ENCODE peak calls at places on chromosomes 7 and 10, in nine cellular contexts. N is pancreas, P is NB4, M is neural progenitor cell, B is choroid plexus epithelial cell, C is spleen, W is nephron progenitor cell, I is endodermal cell, E is cardiac fibroblast. J is an unnamed sample.

GRCh38 chr7:53252539-53252938 is 217.1 kb downstream of the POM121L12 start:
- DNase-seq in C (no peak), B (no peak), W (no peak), M (no peak), I (no peak), E (no peak), P (no peak), N (no peak), J (no peak)

GRCh38 chr7:50682573-50682972 is 100.1 kb downstream of the GRB10 start:
- DNase-seq in M (no peak), W (no peak), I (no peak), C (no peak), P (no peak), B (no peak), N (no peak), E (no peak), J (no peak)

GRCh38 chr7:137096607-137097006 is 228.2 kb downstream of the CHRM2 start:
- DNase-seq in M (no peak), N (no peak), E (no peak), C (no peak), B (no peak), P (no peak), I (no peak), W (no peak), J (no peak)

GRCh38 chr7:139811106-139811505 is 18.0 kb upstream of the TBXAS1 start:
- DNase-seq in M (no peak), P (peak), E (peak), N (no peak), C (no peak), W (no peak), B (no peak), I (no peak), J (no peak)

GRCh38 chr7:79880312-79880711 is 254.3 kb upstream of the GNAI1 start:
- DNase-seq in W (no peak), B (no peak), M (peak), C (no peak), E (no peak), I (no peak), P (no peak), N (no peak), J (no peak)

GRCh38 chr7:26696978-26697377 is 167.4 kb downstream of the SKAP2 start:
- DNase-seq in I (no peak), E (no peak), B (no peak), P (no peak), M (no peak), C (no peak), W (no peak), N (no peak), J (no peak)

GRCh38 chr7:94348142-94348541 is 46.6 kb upstream of the COL1A2 start:
- DNase-seq in C (no peak), E (peak), B (peak), N (no peak), P (no peak), I (no peak), W (no peak), M (no peak), J (no peak)

GRCh38 chr7:55573526-55573925 is 1.2 kb upstream of the VOPP1 start:
- DNase-seq in N (no peak), W (no peak), E (peak), I (no peak), C (no peak), M (no peak), B (peak), P (no peak), J (no peak)

GRCh38 chr7:108503112-108504026 is 22.6 kb downstream of the PNPLA8 start:
- DNase-seq in P (no peak), M (no peak), N (no peak), I (no peak), B (peak), C (no peak), E (peak), W (no peak), J (no peak)

GRCh38 chr7:132514430-132514829 is 61.8 kb downstream of the PLXNA4 start:
- DNase-seq in W (no peak), P (no peak), C (no peak), M (no peak), B (no peak), E (no peak), I (no peak), N (no peak), J (no peak)

GRCh38 chr10:18606051-18606730 is 45.2 kb downstream of the NSUN6 start:
- DNase-seq in P (no peak), B (peak), W (no peak), N (no peak), M (no peak), C (no peak), I (no peak), E (no peak), J (no peak)

GRCh38 chr7:38283107-38283506 is 9.7 kb upstream of the TARP start:
- DNase-seq in N (no peak), P (peak), C (no peak), W (no peak), M (no peak), B (no peak), I (no peak), E (no peak), J (no peak)
- TF ChIP-seq CTCF in N (no peak), P (no peak), C (no peak), W (no peak), M (no peak), B (no peak), I (no peak), E (no peak), J (no peak)

DNA sequence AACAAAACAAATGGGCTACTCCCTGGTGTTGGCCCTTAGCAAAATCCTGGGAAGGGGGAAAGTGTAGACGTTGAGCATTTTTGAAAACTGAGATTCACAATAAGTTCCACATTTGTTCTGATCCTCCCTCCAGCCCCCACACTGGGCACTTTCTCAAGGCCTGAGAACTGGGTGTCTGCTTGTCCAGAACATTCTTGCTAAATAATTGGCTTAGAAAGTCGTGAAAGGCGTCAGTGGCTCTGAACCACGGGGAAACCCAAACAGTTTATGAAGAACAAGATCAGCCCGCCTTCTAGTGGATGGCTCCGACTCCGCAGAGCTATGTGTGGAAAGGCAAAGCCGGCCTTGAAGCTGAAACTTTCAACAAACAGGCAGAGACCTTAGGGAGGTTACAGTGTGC is 370.1 kb downstream of the PRPF18 start:
- DNase-seq in P (no peak), W (no peak), I (peak), C (no peak), E (peak), B (peak), N (no peak), M (no peak), J (no peak)
- TF ChIP-seq CTCF in P (no peak), W (no peak), I (peak), C (no peak), E (peak), B (peak), N (no peak), M (no peak), J (no peak)

DNA sequence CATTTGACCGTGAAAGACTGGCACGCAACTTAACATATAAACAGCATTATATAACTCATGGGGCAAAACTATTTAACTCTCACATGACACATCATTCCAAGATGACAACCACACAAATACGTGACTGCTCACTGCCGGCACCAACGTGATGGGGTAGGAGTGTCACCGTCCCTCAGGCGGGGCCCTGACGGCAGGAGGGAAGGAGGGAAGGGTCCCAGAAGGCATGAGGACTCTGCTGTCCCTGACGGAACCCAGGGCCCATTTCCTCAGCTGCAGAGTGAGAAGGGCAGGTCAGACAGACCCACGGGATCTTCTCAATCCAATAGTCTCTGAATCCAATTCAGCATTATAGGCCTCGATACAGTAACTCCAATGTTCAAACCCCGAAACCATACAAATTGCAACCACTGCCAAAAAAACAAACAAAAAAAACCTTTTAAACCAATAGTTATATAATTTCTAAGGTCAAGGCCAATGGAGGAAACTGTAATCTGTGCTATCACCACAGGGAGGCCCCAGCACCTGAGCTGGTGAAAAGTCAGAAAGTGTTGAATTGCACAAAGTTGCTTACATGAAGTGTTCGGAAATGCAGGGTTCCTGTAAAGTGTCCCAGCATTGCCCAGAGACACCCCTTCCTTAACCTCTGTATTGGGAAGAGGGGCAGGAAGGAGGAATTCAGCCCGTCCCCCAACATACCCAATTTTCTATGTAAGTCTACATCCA is 137.4 kb downstream of the TNS3 start:
- DNase-seq in B (peak), P (peak), I (no peak), W (no peak), E (peak), C (no peak), N (no peak), M (no peak), J (no peak)
- TF ChIP-seq CTCF in B (peak), P (peak), I (peak), W (peak), E (peak), C (peak), N (peak), M (no peak), J (peak)

GRCh38 chr7:148676291-148676690 is 22.4 kb upstream of the CUL1 start:
- DNase-seq in I (no peak), M (no peak), E (no peak), W (no peak), C (no peak), N (no peak), P (no peak), B (no peak), J (no peak)
- TF ChIP-seq CTCF in I (no peak), M (no peak), E (no peak), W (no peak), C (no peak), N (no peak), P (no peak), B (no peak), J (no peak)

GRCh38 chr10:35237766-35238512 is 98.4 kb upstream of the CCNY start:
- DNase-seq in E (no peak), P (no peak), W (no peak), C (no peak), B (no peak), I (no peak), N (no peak), M (no peak), J (no peak)

GRCh38 chr10:35234073-35234472 is 102.2 kb upstream of the CCNY start:
- DNase-seq in M (no peak), E (no peak), N (no peak), B (no peak), W (no peak), I (no peak), C (no peak), P (no peak), J (no peak)

GRCh38 chr10:35231646-35232045 is 104.7 kb upstream of the CCNY start:
- DNase-seq in C (no peak), P (no peak), B (no peak), N (no peak), M (no peak), W (no peak), E (no peak), I (no peak), J (no peak)

GRCh38 chr10:35232509-35232908 is 103.8 kb upstream of the CCNY start:
- DNase-seq in W (no peak), N (no peak), E (no peak), C (no peak), P (no peak), M (no peak), I (no peak), B (no peak), J (no peak)

DNA sequence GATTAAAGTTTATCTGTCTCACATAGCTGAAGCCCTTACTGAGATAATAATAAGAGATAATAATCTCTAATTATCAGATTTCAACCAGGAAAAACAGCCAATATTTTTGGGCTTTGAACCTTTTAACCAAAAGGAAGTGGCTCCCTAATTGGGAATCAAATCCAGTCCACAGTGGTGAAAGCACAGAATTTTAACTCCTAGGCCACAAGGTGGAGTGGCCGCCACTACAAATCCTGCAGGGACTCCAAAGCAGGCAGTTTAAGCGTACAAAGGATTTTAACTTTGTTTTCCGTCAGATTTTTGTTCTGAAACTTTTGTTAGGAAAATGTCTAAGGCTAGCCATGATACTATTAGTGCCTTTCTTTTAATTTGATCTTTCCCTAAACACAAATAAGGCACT is 99.6 kb upstream of the CCNY start:
- DNase-seq in W (no peak), P (no peak), B (peak), E (peak), N (no peak), M (peak), I (no peak), C (no peak), J (no peak)
- TF ChIP-seq CTCF in W (peak), P (no peak), B (peak), E (peak), N (no peak), M (peak), I (peak), C (no peak), J (peak)

DNA sequence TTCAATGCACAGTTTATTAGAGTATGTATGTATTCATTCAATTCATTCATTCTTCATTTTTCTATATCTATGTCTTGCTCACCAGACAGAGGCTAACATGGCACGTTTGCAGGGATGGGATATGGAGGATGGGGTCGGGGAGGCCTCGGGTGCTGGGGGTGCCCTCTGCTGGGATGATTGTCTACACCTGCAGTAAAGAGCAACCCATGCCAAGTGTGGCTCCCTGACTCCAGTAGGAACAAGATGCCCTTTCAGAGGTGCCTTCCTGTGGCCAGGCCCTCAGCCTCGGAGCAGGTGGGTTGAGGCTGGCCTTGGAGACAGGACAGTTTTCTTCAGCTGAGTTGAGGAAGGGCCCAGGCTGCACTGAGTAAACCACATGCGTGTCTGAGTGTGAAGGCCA is 157.2 kb downstream of the SH2D4B start:
- DNase-seq in N (no peak), C (no peak), M (no peak), W (no peak), P (no peak), B (no peak), E (no peak), I (peak), J (no peak)
- TF ChIP-seq CTCF in N (no peak), C (no peak), M (no peak), W (no peak), P (no peak), B (no peak), E (no peak), I (peak), J (no peak)